ENCODE peak calls at places on chromosomes 5 and 9, in ten cellular contexts. V is A673, U is DND-41, P is mammary epithelial cell, D is neural progenitor cell, B is WERI-Rb-1, S is fibroblast of lung, T is Calu3, C is uterus, Q is type B pancreatic cell. J is an unnamed sample.
A peak's percentile ranks its signal among the peaks of the same experiment; 100 is the strongest.

GRCh38 chr9:30574355-30575151 is 1809.9 kb upstream of the ACO1 start:
- DNase-seq in V (no peak), U (no peak), P (no peak), D (no peak), B (no peak), S (no peak), T (no peak), C (no peak), Q (peak; percentile 50), J (no peak)

GRCh38 chr5:128213340-128213739 is 129.8 kb downstream of the SLC12A2 start:
- DNase-seq in V (peak; percentile 71), U (peak; percentile 49), P (peak; percentile 46), D (peak; percentile 80), B (peak; percentile 56), S (peak; percentile 58), T (peak; percentile 75), C (peak; percentile 49), Q (no peak), J (peak; percentile 64)

GRCh38 chr9:115997923-115998322 is 155.7 kb upstream of the PAPPA start:
- DNase-seq in V (no peak), U (no peak), P (peak; percentile 28), D (no peak), B (no peak), S (peak; percentile 92), T (no peak), C (peak; percentile 58), Q (no peak), J (no peak)

GRCh38 chr9:136981588-136982231 is 1.1 kb upstream of the LCNL1 start:
- DNase-seq in V (peak; percentile 67), U (no peak), P (no peak), D (no peak), B (peak; percentile 48), S (no peak), T (no peak), C (peak; percentile 46), Q (no peak), J (no peak)

GRCh38 chr9:36151306-36152210 is 15.0 kb downstream of the GLIPR2 start:
- DNase-seq in V (peak; percentile 27), U (peak; percentile 92), P (no peak), D (no peak), B (no peak), S (peak; percentile 85), T (no peak), C (no peak), Q (no peak), J (no peak)

GRCh38 chr9:6224393-6225154 is 9.0 kb downstream of the IL33 start:
- DNase-seq in V (no peak), U (no peak), P (no peak), D (no peak), B (no peak), S (no peak), T (no peak), C (no peak), Q (no peak), J (no peak)

GRCh38 chr9:134053401-134053871 is 14.4 kb downstream of the BRD3 start:
- DNase-seq in V (no peak), U (no peak), P (no peak), D (no peak), B (no peak), S (no peak), T (no peak), C (no peak), Q (no peak), J (no peak)

GRCh38 chr9:3478549-3478953 is 47.2 kb downstream of the RFX3 start:
- DNase-seq in V (peak; percentile 37), U (no peak), P (peak; percentile 78), D (no peak), B (no peak), S (peak; percentile 37), T (peak; percentile 25), C (no peak), Q (no peak), J (peak; percentile 13)

GRCh38 chr9:106947097-106947496 is 84.1 kb downstream of the ZNF462 start:
- DNase-seq in V (no peak), U (no peak), P (no peak), D (no peak), B (no peak), S (peak; percentile 35), T (no peak), C (no peak), Q (no peak), J (no peak)

GRCh38 chr9:113635586-113635985 is 172.1 kb downstream of the RGS3 start:
- DNase-seq in V (no peak), U (no peak), P (no peak), D (no peak), B (no peak), S (no peak), T (no peak), C (no peak), Q (no peak), J (no peak)

GRCh38 chr5:100186181-100186580 is 349.0 kb upstream of the FAM174A start:
- DNase-seq in V (no peak), U (no peak), P (no peak), D (peak; percentile 65), B (no peak), S (no peak), T (no peak), C (no peak), Q (no peak), J (no peak)

GRCh38 chr5:138594305-138595058 is 19.3 kb upstream of the HSPA9 start:
- DNase-seq in V (no peak), U (no peak), P (no peak), D (no peak), B (no peak), S (no peak), T (no peak), C (no peak), Q (no peak), J (no peak)
- TF ChIP-seq CTCF in V (peak; percentile 65), U (peak; percentile 61), P (peak; percentile 50), D (peak; percentile 54), B (peak; percentile 35), S (peak; percentile 44), T (peak; percentile 40), C (no peak), Q (peak; percentile 66), J (no peak)

GRCh38 chr5:38848637-38849036 is 2.8 kb downstream of the OSMR start:
- DNase-seq in V (no peak), U (no peak), P (no peak), D (no peak), B (no peak), S (no peak), T (no peak), C (no peak), Q (no peak), J (no peak)

GRCh38 chr5:38847549-38848341 is 1.9 kb downstream of the OSMR start:
- DNase-seq in V (no peak), U (no peak), P (no peak), D (no peak), B (no peak), S (peak; percentile 71), T (peak; percentile 41), C (no peak), Q (no peak), J (no peak)

GRCh38 chr5:38846379-38846967 is 661 bp downstream of the OSMR start:
- DNase-seq in V (no peak), U (no peak), P (no peak), D (no peak), B (no peak), S (no peak), T (peak; percentile 22), C (no peak), Q (no peak), J (peak; percentile 42)

GRCh38 chr5:38843665-38844064 is 2.1 kb upstream of the OSMR start:
- DNase-seq in V (no peak), U (no peak), P (no peak), D (no peak), B (no peak), S (no peak), T (no peak), C (no peak), Q (no peak), J (no peak)

GRCh38 chr5:38845555-38846378 is at the start of gene OSMR:
- DNase-seq in V (peak; percentile 94), U (no peak), P (peak; percentile 98), D (peak; percentile 72), B (no peak), S (peak; percentile 99), T (peak; percentile 93), C (peak; percentile 96), Q (no peak), J (peak; percentile 99)
- TF ChIP-seq CTCF in V (no peak), U (no peak), P (no peak), D (peak; percentile 9), B (no peak), S (no peak), T (peak; percentile 12), C (no peak), Q (peak; percentile 36), J (peak; percentile 11)

GRCh38 chr5:66440202-66440680 is 156.0 kb upstream of the MAST4 start:
- DNase-seq in V (peak; percentile 22), U (no peak), P (peak; percentile 53), D (no peak), B (no peak), S (peak; percentile 93), T (no peak), C (peak; percentile 83), Q (no peak), J (no peak)

GRCh38 chr5:66442951-66443445 is 153.2 kb upstream of the MAST4 start:
- DNase-seq in V (no peak), U (no peak), P (no peak), D (no peak), B (no peak), S (peak; percentile 85), T (no peak), C (peak; percentile 92), Q (no peak), J (no peak)

GRCh38 chr5:66443462-66444130 is 152.6 kb upstream of the MAST4 start:
- DNase-seq in V (no peak), U (no peak), P (no peak), D (no peak), B (no peak), S (peak; percentile 45), T (no peak), C (no peak), Q (no peak), J (no peak)
- TF ChIP-seq CTCF in V (no peak), U (no peak), P (no peak), D (no peak), B (no peak), S (no peak), T (no peak), C (no peak), Q (no peak), J (no peak)

DNA sequence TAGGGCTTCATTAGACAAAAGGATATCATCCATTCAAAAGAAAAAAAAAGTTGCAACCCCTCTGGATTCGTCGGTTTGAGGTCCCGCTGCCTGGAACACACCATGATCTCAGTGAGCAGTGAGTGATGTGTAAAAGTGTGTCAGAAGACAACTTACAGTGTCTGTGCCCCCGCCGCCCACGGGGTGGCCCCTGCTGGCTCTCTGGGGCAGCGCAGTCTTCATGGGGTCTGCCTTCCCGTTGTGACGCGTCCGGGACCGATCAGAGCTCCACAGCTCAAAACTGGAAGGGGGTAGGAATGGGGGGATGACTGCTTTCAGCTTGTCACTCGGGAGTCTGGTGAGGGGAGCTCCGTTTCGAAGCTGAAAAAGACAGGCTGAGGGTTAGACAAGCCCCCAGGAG is 22.6 kb downstream of the ANKS6 start:
- DNase-seq in V (no peak), U (no peak), P (no peak), D (no peak), B (no peak), S (no peak), T (no peak), C (no peak), Q (no peak), J (no peak)
- TF ChIP-seq CTCF in V (no peak), U (no peak), P (no peak), D (peak; percentile 24), B (peak; percentile 47), S (no peak), T (no peak), C (no peak), Q (no peak), J (no peak)

J was measured in RWPE1.